ENCODE peak calls at places on chromosomes 11 and 22, in five cellular contexts. One of them, this sample, is unnamed.

GRCh38 chr11:114163231-114163631 is 103.7 kb downstream of the ZBTB16 start:
- DNase-seq in stimulated activated naive B cell treated with anti-CD40 and anti-IgM and Interleukin-4, amounts not matched to agents 10 μg/mL and 1 μg/mL and 100 μg/mL, for 72 hours: no peak
- DNase-seq in sciatic nerve: no peak
- DNase-seq in ureter: no peak
- DNase-seq in stimulated activated CD4-positive, alpha-beta T cell treated with anti-CD3 and anti-CD28 coated beads, Interleukin-12 subunit alpha, Interleukin-12 subunit beta, amount 100 ng/mL, for 24 hours: no peak
- DNase-seq in this sample: no peak

GRCh38 chr11:134374171-134374570 is 37.9 kb downstream of the B3GAT1 start:
- DNase-seq in stimulated activated naive B cell treated with anti-CD40 and anti-IgM and Interleukin-4, amounts not matched to agents 10 μg/mL and 1 μg/mL and 100 μg/mL, for 72 hours: no peak
- DNase-seq in sciatic nerve: no peak
- DNase-seq in ureter: no peak
- DNase-seq in stimulated activated CD4-positive, alpha-beta T cell treated with anti-CD3 and anti-CD28 coated beads, Interleukin-12 subunit alpha, Interleukin-12 subunit beta, amount 100 ng/mL, for 24 hours: no peak
- DNase-seq in this sample: no peak

GRCh38 chr22:31122532-31123291 is at the start of gene INPP5J:
- DNase-seq in stimulated activated naive B cell treated with anti-CD40 and anti-IgM and Interleukin-4, amounts not matched to agents 10 μg/mL and 1 μg/mL and 100 μg/mL, for 72 hours: no peak
- DNase-seq in sciatic nerve: no peak
- DNase-seq in ureter: no peak
- DNase-seq in stimulated activated CD4-positive, alpha-beta T cell treated with anti-CD3 and anti-CD28 coated beads, Interleukin-12 subunit alpha, Interleukin-12 subunit beta, amount 100 ng/mL, for 24 hours: no peak
- DNase-seq in this sample: no peak

GRCh38 chr11:23278121-23278520 is 417.8 kb upstream of the CCDC179 start:
- DNase-seq in stimulated activated naive B cell treated with anti-CD40 and anti-IgM and Interleukin-4, amounts not matched to agents 10 μg/mL and 1 μg/mL and 100 μg/mL, for 72 hours: no peak
- DNase-seq in sciatic nerve: no peak
- DNase-seq in ureter: no peak
- DNase-seq in stimulated activated CD4-positive, alpha-beta T cell treated with anti-CD3 and anti-CD28 coated beads, Interleukin-12 subunit alpha, Interleukin-12 subunit beta, amount 100 ng/mL, for 24 hours: no peak
- DNase-seq in this sample: no peak

GRCh38 chr11:72832301-72833082 is 18.3 kb downstream of the ATG16L2 start:
- DNase-seq in stimulated activated naive B cell treated with anti-CD40 and anti-IgM and Interleukin-4, amounts not matched to agents 10 μg/mL and 1 μg/mL and 100 μg/mL, for 72 hours: no peak
- DNase-seq in sciatic nerve: no peak
- DNase-seq in ureter: no peak
- DNase-seq in stimulated activated CD4-positive, alpha-beta T cell treated with anti-CD3 and anti-CD28 coated beads, Interleukin-12 subunit alpha, Interleukin-12 subunit beta, amount 100 ng/mL, for 24 hours: no peak
- DNase-seq in this sample: no peak

GRCh38 chr11:12761029-12761428 is 86.8 kb downstream of the TEAD1 start:
- DNase-seq in stimulated activated naive B cell treated with anti-CD40 and anti-IgM and Interleukin-4, amounts not matched to agents 10 μg/mL and 1 μg/mL and 100 μg/mL, for 72 hours: no peak
- DNase-seq in sciatic nerve: no peak
- DNase-seq in ureter: no peak
- DNase-seq in stimulated activated CD4-positive, alpha-beta T cell treated with anti-CD3 and anti-CD28 coated beads, Interleukin-12 subunit alpha, Interleukin-12 subunit beta, amount 100 ng/mL, for 24 hours: no peak
- DNase-seq in this sample: no peak

GRCh38 chr11:9765320-9766101 is 101.6 kb downstream of the SWAP70 start:
- DNase-seq in stimulated activated naive B cell treated with anti-CD40 and anti-IgM and Interleukin-4, amounts not matched to agents 10 μg/mL and 1 μg/mL and 100 μg/mL, for 72 hours: no peak
- DNase-seq in sciatic nerve: peak; percentile 73
- DNase-seq in ureter: no peak
- DNase-seq in stimulated activated CD4-positive, alpha-beta T cell treated with anti-CD3 and anti-CD28 coated beads, Interleukin-12 subunit alpha, Interleukin-12 subunit beta, amount 100 ng/mL, for 24 hours: no peak
- DNase-seq in this sample: no peak

GRCh38 chr11:122422707-122423106 is 232.8 kb upstream of the UBASH3B start:
- DNase-seq in stimulated activated naive B cell treated with anti-CD40 and anti-IgM and Interleukin-4, amounts not matched to agents 10 μg/mL and 1 μg/mL and 100 μg/mL, for 72 hours: no peak
- DNase-seq in sciatic nerve: no peak
- DNase-seq in ureter: no peak
- DNase-seq in stimulated activated CD4-positive, alpha-beta T cell treated with anti-CD3 and anti-CD28 coated beads, Interleukin-12 subunit alpha, Interleukin-12 subunit beta, amount 100 ng/mL, for 24 hours: no peak
- DNase-seq in this sample: no peak